ENCODE peak calls at places on chromosomes 2 and 18, in eight cellular contexts. C is colonic mucosa; B is right lobe of liver; X is tibial artery; E is aorta; F is adrenal gland; H is tibial nerve; Q is CD8-positive, alpha-beta T cell. Z is an unnamed sample. For H3K36me3, the result is how much of the 10 kb centered on the place peaks cover.

GRCh38 chr18:47180765-47181164 is 4.6 kb upstream of the IER3IP1 start:
- DNase-seq in C (no peak), B (no peak), X (no peak), E (no peak), F (no peak), H (no peak), Q (no peak), Z (no peak)

GRCh38 chr18:21270453-21270852 is 28.4 kb downstream of the GREB1L start:
- DNase-seq in C (no peak), B (no peak), X (no peak), E (no peak), F (no peak), H (no peak), Q (no peak), Z (no peak)

GRCh38 chr2:99880148-99880983 is 262.0 kb downstream of the AFF3 start:
- DNase-seq in C (no peak), B (no peak), X (no peak), E (no peak), F (peak), H (no peak), Q (no peak), Z (peak)

GRCh38 chr2:37637122-37637875 is 34.1 kb downstream of the CDC42EP3 start:
- DNase-seq in C (no peak), B (no peak), X (no peak), E (no peak), F (no peak), H (no peak), Q (no peak), Z (no peak)

GRCh38 chr2:24115057-24115456 is 8.1 kb downstream of the PFN4 start:
- DNase-seq in C (no peak), B (no peak), X (no peak), E (no peak), F (no peak), H (no peak), Q (no peak), Z (no peak)

GRCh38 chr18:48303883-48304282 is 105.3 kb downstream of the ZBTB7C start:
- DNase-seq in C (no peak), B (no peak), X (peak), E (no peak), F (no peak), H (no peak), Q (no peak), Z (no peak)

GRCh38 chr2:97931118-97931850 is 64.5 kb downstream of the TMEM131 start:
- DNase-seq in C (no peak), B (no peak), X (no peak), E (no peak), F (no peak), H (no peak), Q (no peak), Z (no peak)

GRCh38 chr2:94861308-94862152 is 9.7 kb upstream of the TEKT4 start:
- DNase-seq in C (no peak), B (peak), X (peak), E (peak), F (no peak), H (no peak), Q (no peak), Z (peak)

GRCh38 chr2:8631465-8632005 is 50.3 kb upstream of the ID2 start:
- DNase-seq in C (no peak), B (no peak), X (no peak), E (no peak), F (no peak), H (no peak), Q (no peak), Z (no peak)

GRCh38 chr2:46146866-46147502 is 150.2 kb upstream of the EPAS1 start:
- DNase-seq in C (no peak), B (no peak), X (no peak), E (no peak), F (no peak), H (no peak), Q (no peak), Z (no peak)

GRCh38 chr2:118856978-118857676 is 9.7 kb upstream of the EN1 start:
- DNase-seq in C (no peak), B (no peak), X (no peak), E (no peak), F (no peak), H (no peak), Q (peak), Z (no peak)

GRCh38 chr2:136319227-136319626 is 201.3 kb upstream of the CXCR4 start:
- DNase-seq in C (no peak), B (no peak), X (no peak), E (no peak), F (no peak), H (no peak), Q (no peak), Z (no peak)

DNA sequence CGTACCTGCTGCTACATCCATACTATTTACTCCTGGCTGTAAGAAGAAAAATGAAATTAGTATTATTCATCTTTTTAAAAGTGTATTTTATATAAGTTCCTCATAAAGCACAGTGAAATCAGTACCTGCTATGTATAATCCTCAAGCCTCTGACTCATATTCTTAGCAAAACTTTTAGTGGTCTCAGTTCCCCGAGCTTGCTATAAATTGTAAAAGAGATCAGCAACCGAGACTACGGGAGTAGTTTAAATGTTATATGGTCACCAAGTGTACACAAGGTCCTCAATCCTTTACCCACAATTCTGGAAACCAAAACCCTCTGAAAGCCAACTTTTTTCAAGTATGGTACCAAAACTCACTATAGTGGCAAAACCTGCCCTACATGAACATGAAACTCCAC is 24.2 kb downstream of the PRPF40A start:
- DNase-seq in C (no peak), B (no peak), X (no peak), E (no peak), F (no peak), H (no peak), Q (no peak), Z (no peak)
- H3K36me3 ChIP-seq in C (under half), B (under half), X (under half), E (under half), F (under half), H (under half), Q (under half), Z (half or more)

DNA sequence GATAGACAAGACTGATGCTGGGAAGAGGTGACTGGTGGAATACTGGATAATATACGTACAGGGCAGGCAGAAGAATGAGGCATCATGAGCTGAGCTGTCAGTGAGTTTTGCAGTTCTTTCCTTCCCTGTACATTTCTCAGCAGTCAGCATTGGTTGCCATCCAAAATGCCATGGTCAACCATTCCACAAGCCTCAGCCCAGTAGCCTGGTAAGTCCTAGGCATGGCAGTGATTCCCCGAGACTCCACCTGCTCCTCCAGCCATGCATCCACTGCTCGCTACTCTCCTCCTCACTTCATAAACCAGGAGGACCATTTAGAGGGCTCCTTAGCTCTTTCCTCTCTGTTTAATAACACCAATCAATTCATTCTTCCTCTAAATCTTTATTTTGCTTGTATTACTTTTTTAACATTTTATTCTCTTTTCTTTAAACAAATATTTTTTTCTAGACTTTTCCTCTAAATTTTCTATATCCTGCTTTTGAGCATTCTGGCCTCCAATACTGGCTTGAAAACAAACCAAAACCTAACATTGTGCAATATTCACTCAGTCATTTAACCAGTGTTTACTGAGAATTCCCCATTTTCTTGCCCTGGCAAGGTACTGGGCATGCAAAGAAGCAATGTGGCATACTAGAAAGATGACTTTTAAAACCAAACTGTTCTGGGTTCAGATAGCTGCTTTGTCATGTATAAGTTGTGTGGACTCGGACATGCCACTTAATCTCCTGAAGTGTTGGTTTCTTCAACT is 185.0 kb upstream of the OSR1 start:
- DNase-seq in C (no peak), B (no peak), X (no peak), E (no peak), F (no peak), H (no peak), Q (no peak), Z (no peak)
- H3K27ac ChIP-seq in C (no peak), B (no peak), X (no peak), E (no peak), F (no peak), H (no peak), Q (no peak), Z (peak)

DNA sequence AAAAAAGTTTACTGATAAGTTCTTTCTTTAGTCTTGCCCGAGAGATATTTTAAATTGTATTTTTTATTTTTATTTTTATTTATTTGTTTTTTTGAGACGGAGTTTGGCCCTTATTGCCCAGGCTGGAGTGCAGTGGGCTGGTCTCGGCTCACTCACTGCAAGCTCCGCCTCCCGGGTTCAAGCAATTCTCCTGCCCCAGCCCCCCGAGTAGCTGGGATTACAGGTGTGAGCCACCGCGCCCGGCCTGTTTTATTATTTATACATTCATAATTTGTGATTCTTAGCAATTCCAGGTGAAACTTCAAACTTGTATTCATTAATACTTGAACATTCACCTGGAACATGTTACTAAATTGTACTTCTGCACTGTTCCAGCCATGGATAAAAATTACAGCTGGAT is 2.9 kb downstream of the CREB1 start:
- DNase-seq in C (no peak), B (no peak), X (no peak), E (no peak), F (no peak), H (no peak), Q (no peak), Z (no peak)
- H3K36me3 ChIP-seq in C (under half), B (under half), X (under half), E (under half), F (under half), H (under half), Q (under half), Z (under half)

GRCh38 chr18:79870369-79871025 is 72.8 kb downstream of the KCNG2 start:
- DNase-seq in C (no peak), B (no peak), X (no peak), E (no peak), F (no peak), H (peak), Q (no peak), Z (no peak)
- H3K27ac ChIP-seq in C (no peak), B (no peak), X (no peak), E (no peak), F (no peak), H (no peak), Q (no peak), Z (no peak)

GRCh38 chr2:214742119-214742518 is 67.4 kb downstream of the BARD1 start:
- DNase-seq in C (no peak), B (no peak), X (no peak), E (no peak), F (no peak), H (no peak), Q (no peak), Z (no peak)

GRCh38 chr2:214753455-214753854 is 56.0 kb downstream of the BARD1 start:
- DNase-seq in C (no peak), B (no peak), X (no peak), E (no peak), F (no peak), H (no peak), Q (no peak), Z (no peak)

GRCh38 chr2:214750529-214750928 is 59.0 kb downstream of the BARD1 start:
- DNase-seq in C (no peak), B (no peak), X (no peak), E (no peak), F (no peak), H (no peak), Q (no peak), Z (no peak)

DNA sequence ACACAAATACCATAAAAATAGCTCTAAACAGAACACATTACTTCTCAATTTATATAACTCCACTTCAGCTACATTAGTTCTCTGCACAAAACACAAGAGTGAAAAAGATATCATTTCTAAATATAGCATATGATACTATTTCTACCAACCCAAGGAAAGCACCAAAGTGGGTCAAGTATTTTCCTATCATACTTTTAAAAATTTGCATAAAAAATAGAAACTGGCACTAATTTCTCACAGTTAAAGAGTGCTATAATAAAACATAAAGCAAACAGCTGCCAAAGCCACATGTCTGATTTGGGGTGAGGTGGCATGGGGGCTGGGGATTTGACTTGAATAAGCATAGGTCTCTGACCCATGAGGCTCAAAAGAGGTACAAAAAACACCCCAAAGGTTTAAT is 61.5 kb downstream of the BARD1 start:
- DNase-seq in C (no peak), B (no peak), X (no peak), E (no peak), F (no peak), H (no peak), Q (no peak), Z (no peak)
- H3K36me3 ChIP-seq in C (under half), B (under half), X (under half), E (under half), F (under half), H (under half), Q (under half), Z (half or more)

DNA sequence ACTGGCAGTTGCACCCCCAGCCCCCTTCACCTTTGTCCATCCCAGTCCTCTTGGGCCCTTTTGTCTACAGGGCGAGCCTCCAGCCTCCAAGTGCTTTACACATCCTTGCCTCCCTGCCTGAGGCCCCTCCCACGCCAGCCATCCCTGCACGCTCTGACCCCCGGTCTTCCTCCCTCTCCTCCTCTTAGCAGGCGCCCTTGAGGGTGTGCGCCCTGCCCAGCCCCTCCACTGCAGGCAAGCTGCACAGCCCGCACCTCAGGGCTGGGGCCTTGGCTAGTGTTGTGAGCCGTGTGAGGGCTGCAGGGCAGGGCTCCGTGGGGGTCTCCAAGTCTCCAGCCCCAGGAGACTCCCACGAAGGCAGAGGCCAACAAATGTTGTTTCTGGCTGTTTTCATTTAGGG is 6.9 kb downstream of the BOK start:
- DNase-seq in C (no peak), B (peak), X (peak), E (peak), F (no peak), H (no peak), Q (no peak), Z (peak)
- H3K27ac ChIP-seq in C (no peak), B (no peak), X (no peak), E (no peak), F (no peak), H (no peak), Q (no peak), Z (no peak)

Z was measured in RWPE2.